ENCODE peak calls at places on chromosomes 7 and 10, in nine cellular contexts. D is AG08395; H is A673; C is central memory CD4-positive, alpha-beta T cell; K is IMR-90; E is activated CD8-positive, alpha-beta memory T cell treated with anti-CD3 and anti-CD28 coated beads for 24 hours; P is fibroblast of the aortic adventitia; Q is adrenal gland; R is choroid plexus epithelial cell. N is an unnamed sample.

GRCh38 chr10:33478675-33479125 is 144.2 kb upstream of the NRP1 start:
- DNase-seq in H (no peak), P (no peak), D (no peak), Q (no peak), R (no peak), E (no peak), C (no peak), K (no peak), N (no peak)

GRCh38 chr10:3780056-3780765 is 4.8 kb downstream of the KLF6 start:
- DNase-seq in H (no peak), Q (no peak), D (peak), C (no peak), P (peak), E (peak), K (peak), R (peak), N (peak)

GRCh38 chr7:27174077-27175004 is at the start of gene HOXA10:
- DNase-seq in D (peak), H (no peak), R (no peak), K (no peak), E (peak), C (no peak), P (no peak), Q (peak), N (no peak)

GRCh38 chr7:138865843-138866242 is 67.8 kb upstream of the ATP6V0A4 start:
- DNase-seq in D (no peak), Q (no peak), R (peak), H (no peak), C (peak), K (no peak), E (no peak), P (no peak), N (no peak)

GRCh38 chr10:986881-987634 is 1.2 kb upstream of the GTPBP4 start:
- DNase-seq in D (peak), Q (no peak), R (peak), E (no peak), K (peak), P (peak), H (no peak), C (no peak), N (peak)

GRCh38 chr7:84452618-84453017 is 258.0 kb upstream of the SEMA3A start:
- DNase-seq in K (no peak), C (no peak), P (no peak), R (no peak), D (no peak), H (no peak), E (no peak), Q (no peak), N (no peak)

GRCh38 chr7:3371601-3372000 is 70.5 kb downstream of the SDK1 start:
- DNase-seq in H (peak), R (no peak), D (no peak), P (no peak), C (no peak), K (no peak), Q (no peak), E (no peak), N (no peak)

GRCh38 chr7:45347804-45348203 is 190.2 kb downstream of the RAMP3 start:
- DNase-seq in P (peak), K (peak), C (no peak), H (peak), E (no peak), D (peak), R (no peak), Q (peak), N (no peak)

GRCh38 chr7:138603549-138604324 is 97.4 kb downstream of the SVOPL start:
- DNase-seq in P (no peak), C (no peak), E (no peak), R (peak), D (no peak), H (no peak), Q (no peak), K (no peak), N (peak)

GRCh38 chr10:131127610-131128009 is 183.9 kb downstream of the TCERG1L start:
- DNase-seq in E (no peak), C (no peak), R (no peak), H (no peak), P (no peak), D (no peak), K (no peak), Q (no peak), N (no peak)

GRCh38 chr10:93535293-93535692 is 31.2 kb upstream of the FFAR4 start:
- DNase-seq in H (no peak), P (no peak), R (no peak), E (no peak), D (no peak), K (no peak), Q (no peak), C (no peak), N (no peak)

GRCh38 chr10:17617031-17617911 is at the start of gene HACD1:
- DNase-seq in D (peak), P (peak), H (peak), E (peak), Q (peak), C (peak), R (peak), K (peak), N (peak)

GRCh38 chr7:10507032-10507431 is 466.6 kb upstream of the PHF14 start:
- DNase-seq in Q (no peak), C (no peak), K (no peak), P (no peak), E (no peak), D (no peak), H (no peak), R (no peak), N (no peak)

GRCh38 chr10:132776186-132776585 is 9.8 kb downstream of the NKX6-2 start:
- DNase-seq in Q (no peak), P (no peak), E (no peak), C (no peak), K (no peak), H (no peak), R (no peak), D (no peak), N (no peak)

GRCh38 chr7:13981070-13981469 is 8.4 kb downstream of the ETV1 start:
- DNase-seq in R (peak), E (no peak), Q (peak), D (peak), C (no peak), P (peak), H (peak), K (peak), N (peak)